ENCODE peak calls at places on chromosome 2, in five cellular contexts. V, N, Z, L and S are unnamed samples.

GRCh38 chr2:65835106-65835505 is 402.7 kb upstream of the SPRED2 start:
- DNase-seq in V (no peak), N (no peak), L (peak; percentile 78), Z (no peak), S (no peak)

GRCh38 chr2:43139996-43140621 is 86.3 kb downstream of the ZFP36L2 start:
- DNase-seq in Z (no peak), V (peak; percentile 77), L (no peak), N (peak; percentile 38), S (no peak)

GRCh38 chr2:227884511-227884947 is 13.1 kb downstream of the DAW1 start:
- DNase-seq in Z (peak; percentile 75), L (peak; percentile 24), V (peak; percentile 77), N (peak; percentile 39), S (peak; percentile 90)

GRCh38 chr2:156465573-156465972 is 29.4 kb downstream of the GPD2 start:
- DNase-seq in V (no peak), Z (no peak), N (no peak), L (no peak), S (no peak)

GRCh38 chr2:30300456-30301221 is 69.3 kb downstream of the LBH start:
- DNase-seq in N (no peak), Z (peak; percentile 45), V (peak; percentile 65), L (no peak), S (no peak)

GRCh38 chr2:109069430-109070194 is 59.4 kb upstream of the SH3RF3 start:
- DNase-seq in N (no peak), L (no peak), V (no peak), Z (no peak), S (no peak)

GRCh38 chr2:145569108-145569507 is 1049.2 kb upstream of the ZEB2 start:
- DNase-seq in V (peak; percentile 8), N (no peak), Z (no peak), L (no peak), S (no peak)

GRCh38 chr2:179201884-179202283 is 62.7 kb downstream of the SESTD1 start:
- DNase-seq in Z (no peak), V (peak; percentile 21), L (peak; percentile 8), N (no peak), S (no peak)

GRCh38 chr2:50591642-50592041 is 440.3 kb downstream of the NRXN1 start:
- DNase-seq in V (peak; percentile 14), Z (no peak), L (no peak), N (peak; percentile 20), S (no peak)

GRCh38 chr2:100731535-100731981 is 88.4 kb upstream of the NPAS2 start:
- DNase-seq in Z (peak; percentile 64), N (no peak), V (peak; percentile 49), L (no peak), S (no peak)

GRCh38 chr2:85539361-85540130 is 578 bp downstream of the MAT2A start:
- DNase-seq in Z (peak; percentile 53), V (peak; percentile 71), L (no peak), N (peak; percentile 79), S (peak; percentile 83)

GRCh38 chr2:10180271-10180670 is 57.7 kb downstream of the RRM2 start:
- DNase-seq in Z (no peak), N (no peak), V (no peak), L (no peak), S (no peak)

GRCh38 chr2:73830871-73831401 is 2.2 kb downstream of the STAMBP start:
- DNase-seq in Z (peak; percentile 87), V (peak; percentile 69), N (no peak), L (no peak), S (no peak)

GRCh38 chr2:149715005-149715592 is 127.5 kb upstream of the MMADHC start:
- DNase-seq in N (no peak), V (peak; percentile 78), L (peak; percentile 36), Z (peak; percentile 58), S (no peak)

GRCh38 chr2:8424997-8425900 is 256.6 kb upstream of the ID2 start:
- DNase-seq in L (no peak), N (no peak), V (no peak), Z (no peak), S (no peak)

GRCh38 chr2:204150695-204151240 is 214.2 kb downstream of the ICOS start:
- DNase-seq in V (no peak), Z (no peak), N (no peak), L (no peak), S (peak; percentile 31)

GRCh38 chr2:27955762-27956161 is 65.2 kb downstream of the BABAM2 start:
- DNase-seq in N (no peak), L (no peak), Z (no peak), V (peak; percentile 17), S (no peak)

GRCh38 chr2:236178921-236179652 is 10.9 kb upstream of the GBX2 start:
- DNase-seq in V (no peak), N (no peak), Z (peak; percentile 52), L (no peak), S (no peak)

GRCh38 chr2:160241251-160242137 is 41.4 kb upstream of the ITGB6 start:
- DNase-seq in N (peak; percentile 45), V (peak; percentile 76), L (no peak), Z (peak; percentile 85), S (peak; percentile 70)

GRCh38 chr2:56018202-56018601 is 94.6 kb upstream of the EFEMP1 start:
- DNase-seq in N (no peak), V (no peak), Z (no peak), L (no peak), S (peak; percentile 19)

GRCh38 chr2:191126386-191126785 is 24.4 kb downstream of the STAT4 start:
- DNase-seq in N (no peak), V (no peak), Z (no peak), L (no peak), S (no peak)

GRCh38 chr2:158775273-158776027 is 19.7 kb upstream of the DAPL1 start:
- DNase-seq in V (no peak), Z (no peak), N (no peak), L (no peak), S (no peak)

GRCh38 chr2:199085201-199085750 is 372.5 kb downstream of the SATB2 start:
- DNase-seq in N (no peak), V (no peak), L (no peak), Z (no peak), S (no peak)

GRCh38 chr2:234593636-234594035 is 96.8 kb upstream of the ARL4C start:
- DNase-seq in N (no peak), V (peak; percentile 17), L (no peak), Z (peak; percentile 43), S (no peak)

GRCh38 chr2:232838406-232838874 is 31.6 kb upstream of the SNORC start:
- DNase-seq in V (no peak), N (no peak), Z (peak; percentile 43), L (no peak), S (no peak)

GRCh38 chr2:145925591-145925990 is 1405.7 kb upstream of the ZEB2 start:
- DNase-seq in L (no peak), N (no peak), V (no peak), Z (no peak), S (no peak)

GRCh38 chr2:98508690-98509054 is 64.0 kb downstream of the INPP4A start:
- DNase-seq in N (peak; percentile 43), L (no peak), V (peak; percentile 91), Z (no peak), S (no peak)